ENCODE peak calls at places on chromosomes 16 and 17, in nine cellular contexts. One of them, this sample, is unnamed.

GRCh38 chr16:88357306-88358032 is 25.3 kb upstream of the ZNF469 start:
- DNase-seq in T-helper 2 cell: no peak
- DNase-seq in T47D: no peak
- DNase-seq in heart left ventricle: no peak
- DNase-seq in dermis microvascular lymphatic vessel endothelial cell: no peak
- DNase-seq in HCEC 1CT: no peak
- DNase-seq in NCI-H1694: no peak
- DNase-seq in Right ventricle myocardium inferior: no peak
- DNase-seq in stimulated activated CD4-positive, alpha-beta T cell treated with anti-CD3 and anti-CD28 coated beads, Interleukin-2, amount 100 ng/mL, for 24 hours: no peak
- DNase-seq in this sample: no peak

GRCh38 chr16:55494994-55495421 is 13.9 kb upstream of the LPCAT2 start:
- DNase-seq in T-helper 2 cell: no peak
- DNase-seq in heart left ventricle: no peak
- DNase-seq in Right ventricle myocardium inferior: no peak
- DNase-seq in HCEC 1CT: peak
- DNase-seq in dermis microvascular lymphatic vessel endothelial cell: peak
- DNase-seq in NCI-H1694: no peak
- DNase-seq in T47D: peak
- DNase-seq in stimulated activated CD4-positive, alpha-beta T cell treated with anti-CD3 and anti-CD28 coated beads, Interleukin-2, amount 100 ng/mL, for 24 hours: no peak
- DNase-seq in this sample: no peak

GRCh38 chr16:51951668-51952298 is 595.2 kb downstream of the TOX3 start:
- DNase-seq in T-helper 2 cell: no peak
- DNase-seq in HCEC 1CT: no peak
- DNase-seq in heart left ventricle: no peak
- DNase-seq in stimulated activated CD4-positive, alpha-beta T cell treated with anti-CD3 and anti-CD28 coated beads, Interleukin-2, amount 100 ng/mL, for 24 hours: no peak
- DNase-seq in NCI-H1694: no peak
- DNase-seq in T47D: no peak
- DNase-seq in dermis microvascular lymphatic vessel endothelial cell: no peak
- DNase-seq in Right ventricle myocardium inferior: no peak
- DNase-seq in this sample: peak

GRCh38 chr16:85178596-85178995 is 66.3 kb upstream of the CIBAR2 start:
- DNase-seq in stimulated activated CD4-positive, alpha-beta T cell treated with anti-CD3 and anti-CD28 coated beads, Interleukin-2, amount 100 ng/mL, for 24 hours: no peak
- DNase-seq in NCI-H1694: no peak
- DNase-seq in heart left ventricle: no peak
- DNase-seq in T-helper 2 cell: no peak
- DNase-seq in T47D: no peak
- DNase-seq in HCEC 1CT: no peak
- DNase-seq in dermis microvascular lymphatic vessel endothelial cell: no peak
- DNase-seq in Right ventricle myocardium inferior: no peak
- DNase-seq in this sample: no peak

GRCh38 chr16:86507173-86508027 is 2.9 kb upstream of the FOXF1 start:
- DNase-seq in NCI-H1694: no peak
- DNase-seq in Right ventricle myocardium inferior: peak
- DNase-seq in T47D: no peak
- DNase-seq in dermis microvascular lymphatic vessel endothelial cell: no peak
- DNase-seq in stimulated activated CD4-positive, alpha-beta T cell treated with anti-CD3 and anti-CD28 coated beads, Interleukin-2, amount 100 ng/mL, for 24 hours: no peak
- DNase-seq in HCEC 1CT: no peak
- DNase-seq in heart left ventricle: no peak
- DNase-seq in T-helper 2 cell: no peak
- DNase-seq in this sample: no peak

GRCh38 chr17:61139219-61139618 is 260.4 kb upstream of the TBX2 start:
- DNase-seq in stimulated activated CD4-positive, alpha-beta T cell treated with anti-CD3 and anti-CD28 coated beads, Interleukin-2, amount 100 ng/mL, for 24 hours: peak
- DNase-seq in dermis microvascular lymphatic vessel endothelial cell: no peak
- DNase-seq in heart left ventricle: no peak
- DNase-seq in NCI-H1694: no peak
- DNase-seq in T-helper 2 cell: no peak
- DNase-seq in T47D: peak
- DNase-seq in Right ventricle myocardium inferior: no peak
- DNase-seq in HCEC 1CT: peak
- DNase-seq in this sample: no peak

GRCh38 chr16:56894331-56894917 is 29.4 kb downstream of the SLC12A3 start:
- DNase-seq in stimulated activated CD4-positive, alpha-beta T cell treated with anti-CD3 and anti-CD28 coated beads, Interleukin-2, amount 100 ng/mL, for 24 hours: no peak
- DNase-seq in dermis microvascular lymphatic vessel endothelial cell: no peak
- DNase-seq in heart left ventricle: no peak
- DNase-seq in HCEC 1CT: no peak
- DNase-seq in Right ventricle myocardium inferior: no peak
- DNase-seq in T47D: peak
- DNase-seq in NCI-H1694: no peak
- DNase-seq in T-helper 2 cell: no peak
- DNase-seq in this sample: no peak

GRCh38 chr17:55454906-55455474 is 33.4 kb upstream of the MMD start:
- DNase-seq in Right ventricle myocardium inferior: no peak
- DNase-seq in dermis microvascular lymphatic vessel endothelial cell: no peak
- DNase-seq in HCEC 1CT: peak
- DNase-seq in heart left ventricle: no peak
- DNase-seq in stimulated activated CD4-positive, alpha-beta T cell treated with anti-CD3 and anti-CD28 coated beads, Interleukin-2, amount 100 ng/mL, for 24 hours: no peak
- DNase-seq in T47D: no peak
- DNase-seq in NCI-H1694: no peak
- DNase-seq in T-helper 2 cell: no peak
- DNase-seq in this sample: peak

This sample was measured in HAP-1.